ENCODE peak calls at places on chromosome 22, in nine cellular contexts. C is cardiac fibroblast; J is heart left ventricle; Q is bronchial epithelial cell; A is H7; Y is lower leg skin; O is CD8-positive, alpha-beta memory T cell; V is fibroblast of villous mesenchyme; R is NB4. T is an unnamed sample.

GRCh38 chr22:40680819-40681183 is 1.5 kb downstream of the MCHR1 start:
- DNase-seq in C (no peak), J (no peak), Q (no peak), A (no peak), Y (no peak), O (no peak), V (no peak), R (no peak), T (no peak)

GRCh38 chr22:42685941-42686666 is 34.6 kb downstream of the A4GALT start:
- DNase-seq in C (no peak), J (peak), Q (no peak), A (peak), Y (no peak), O (no peak), V (peak), R (no peak), T (no peak)

GRCh38 chr22:34943830-34944229 is 122.1 kb upstream of the ISX start:
- DNase-seq in C (no peak), J (no peak), Q (no peak), A (no peak), Y (no peak), O (no peak), V (no peak), R (peak), T (no peak)

GRCh38 chr22:35363571-35364086 is 17.3 kb upstream of the HMOX1 start:
- DNase-seq in C (no peak), J (no peak), Q (no peak), A (no peak), Y (no peak), O (no peak), V (no peak), R (no peak), T (no peak)

GRCh38 chr22:20156042-20156389 is 5.2 kb upstream of the CCDC188 start:
- DNase-seq in C (no peak), J (no peak), Q (no peak), A (no peak), Y (no peak), O (no peak), V (no peak), R (no peak), T (no peak)

GRCh38 chr22:39725351-39726035 is 154.9 kb downstream of the CACNA1I start:
- DNase-seq in C (no peak), J (no peak), Q (no peak), A (no peak), Y (peak), O (no peak), V (no peak), R (no peak), T (no peak)

GRCh38 chr22:26981520-26981919 is 324.1 kb downstream of the MIAT start:
- DNase-seq in C (no peak), J (no peak), Q (no peak), A (no peak), Y (no peak), O (no peak), V (no peak), R (no peak), T (peak)

GRCh38 chr22:28998681-28999080 is 63.0 kb downstream of the C22orf31 start:
- DNase-seq in C (no peak), J (no peak), Q (no peak), A (no peak), Y (no peak), O (no peak), V (no peak), R (no peak), T (no peak)

GRCh38 chr22:42964994-42965699 is 49.8 kb downstream of the PACSIN2 start:
- DNase-seq in C (no peak), J (no peak), Q (no peak), A (peak), Y (no peak), O (no peak), V (no peak), R (no peak), T (peak)

GRCh38 chr22:27504854-27505253 is 296.7 kb downstream of the MN1 start:
- DNase-seq in C (no peak), J (peak), Q (no peak), A (no peak), Y (no peak), O (no peak), V (no peak), R (no peak), T (no peak)

GRCh38 chr22:40714514-40714966 is 35.3 kb downstream of the MCHR1 start:
- DNase-seq in C (peak), J (no peak), Q (peak), A (peak), Y (no peak), O (no peak), V (no peak), R (no peak), T (peak)

GRCh38 chr22:43998865-43999264 is 25.2 kb upstream of the PARVB start:
- DNase-seq in C (no peak), J (no peak), Q (no peak), A (no peak), Y (no peak), O (no peak), V (no peak), R (no peak), T (no peak)

GRCh38 chr22:43996981-43997265 is 27.2 kb upstream of the PARVB start:
- DNase-seq in C (no peak), J (no peak), Q (no peak), A (peak), Y (no peak), O (no peak), V (no peak), R (no peak), T (no peak)

GRCh38 chr22:44000123-44000522 is 24.0 kb upstream of the PARVB start:
- DNase-seq in C (no peak), J (no peak), Q (no peak), A (no peak), Y (no peak), O (no peak), V (no peak), R (no peak), T (no peak)

GRCh38 chr22:44002324-44002723 is 21.8 kb upstream of the PARVB start:
- DNase-seq in C (no peak), J (no peak), Q (no peak), A (no peak), Y (no peak), O (no peak), V (no peak), R (no peak), T (no peak)

DNA sequence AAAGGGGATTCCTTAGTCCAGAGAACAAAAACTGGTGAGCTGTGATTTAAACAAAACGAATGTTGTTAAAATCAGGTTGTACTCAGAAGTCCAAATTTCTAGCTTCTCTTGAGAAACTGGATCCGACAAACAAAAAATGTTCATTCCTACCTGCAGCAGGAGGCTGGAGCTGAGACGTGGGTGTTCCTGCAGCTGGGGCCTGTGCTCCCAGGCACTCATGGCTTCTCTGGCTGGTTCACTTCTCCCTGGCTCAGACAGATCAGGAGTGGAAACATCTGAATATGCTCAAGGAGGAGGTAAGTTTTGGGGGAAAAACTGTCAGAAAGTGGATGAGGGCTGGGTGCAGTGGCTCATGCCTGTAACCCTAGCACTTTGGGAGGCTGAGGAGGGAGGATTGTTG is 24.7 kb upstream of the PARVB start:
- DNase-seq in C (no peak), J (no peak), Q (no peak), A (no peak), Y (no peak), O (no peak), V (no peak), R (no peak), T (no peak)
- H3K4me3 ChIP-seq in C (no peak), J (peak), Q (no peak), A (no peak), Y (no peak), O (no peak), V (no peak), R (no peak), T (no peak)

DNA sequence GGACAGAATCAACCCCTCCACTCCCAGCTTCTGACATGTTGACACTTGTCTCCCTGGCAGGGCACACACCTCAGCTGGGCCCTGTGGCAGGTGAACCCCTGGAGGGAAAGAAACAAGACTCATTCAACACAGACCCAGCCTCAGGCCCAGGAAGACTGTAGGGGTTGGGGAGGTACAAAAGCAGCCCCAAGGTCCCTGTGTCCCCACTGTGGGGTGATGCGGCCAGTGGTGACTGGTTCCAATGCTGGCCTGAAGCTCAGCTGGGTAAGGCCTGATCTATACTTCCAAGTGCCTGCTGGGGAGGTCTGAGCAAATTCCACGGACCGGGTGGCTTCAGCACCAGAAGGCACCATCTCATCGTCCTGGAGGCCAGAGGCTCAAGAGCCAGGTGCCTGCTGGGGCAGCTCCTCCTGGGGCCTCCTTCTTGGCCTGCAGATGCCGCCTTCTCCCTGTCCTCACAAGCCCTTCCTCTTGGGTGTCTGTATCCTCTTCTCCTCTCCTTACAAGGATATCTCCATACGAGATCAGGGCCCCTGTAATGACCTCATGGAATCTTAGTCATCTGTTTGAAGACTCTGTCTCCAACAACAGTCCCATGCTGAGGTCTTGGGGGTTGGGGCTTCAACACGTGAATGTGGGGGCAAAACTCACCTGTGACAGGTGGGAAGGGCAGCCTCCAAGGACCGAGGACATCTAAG is 1492.1 kb downstream of the BRD1 start:
- DNase-seq in C (no peak), J (no peak), Q (no peak), A (peak), Y (no peak), O (no peak), V (no peak), R (no peak), T (peak)
- H3K4me3 ChIP-seq in C (no peak), J (no peak), Q (no peak), A (no peak), Y (no peak), O (no peak), V (no peak), R (no peak), T (no peak)

GRCh38 chr22:38469306-38469781 is 1.4 kb downstream of the KDELR3 start:
- DNase-seq in C (no peak), J (peak), Q (no peak), A (no peak), Y (peak), O (no peak), V (no peak), R (no peak), T (no peak)
- H3K4me3 ChIP-seq in C (peak), J (no peak), Q (no peak), A (no peak), Y (no peak), O (no peak), V (peak), R (no peak), T (peak)

GRCh38 chr22:49655168-49655812 is 172.4 kb downstream of the BRD1 start:
- DNase-seq in C (no peak), J (peak), Q (no peak), A (no peak), Y (no peak), O (no peak), V (no peak), R (peak), T (no peak)
- H3K4me3 ChIP-seq in C (no peak), J (no peak), Q (no peak), A (no peak), Y (no peak), O (no peak), V (no peak), R (no peak), T (no peak)

DNA sequence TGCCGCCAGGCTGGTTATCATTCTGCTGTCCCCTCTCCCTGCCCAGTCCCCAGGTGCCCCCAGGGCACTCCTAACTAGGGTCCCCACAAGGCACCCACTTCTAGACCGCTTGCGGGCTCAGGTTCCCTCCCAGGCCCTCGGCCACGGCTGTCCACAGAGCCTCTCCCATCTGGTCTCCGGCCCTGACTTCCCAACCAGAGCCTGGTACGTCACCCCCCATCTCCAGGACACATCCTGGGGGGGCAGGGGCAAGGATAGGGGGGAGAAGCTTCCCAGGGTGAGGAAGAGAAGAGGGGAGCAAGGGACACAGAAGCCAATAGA is 464 bp downstream of the SSTR3 start:
- DNase-seq in C (no peak), J (no peak), Q (no peak), A (no peak), Y (no peak), O (no peak), V (no peak), R (no peak), T (no peak)
- H3K4me3 ChIP-seq in C (no peak), J (no peak), Q (no peak), A (no peak), Y (no peak), O (no peak), V (no peak), R (no peak), T (no peak)

GRCh38 chr22:37228106-37229011 is 15.7 kb downstream of the RAC2 start:
- DNase-seq in C (no peak), J (peak), Q (peak), A (no peak), Y (no peak), O (peak), V (peak), R (no peak), T (peak)

GRCh38 chr22:37230673-37231405 is 13.2 kb downstream of the RAC2 start:
- DNase-seq in C (no peak), J (no peak), Q (no peak), A (peak), Y (no peak), O (peak), V (no peak), R (no peak), T (no peak)

GRCh38 chr22:37229012-37229804 is 14.9 kb downstream of the RAC2 start:
- DNase-seq in C (peak), J (no peak), Q (peak), A (peak), Y (no peak), O (peak), V (peak), R (peak), T (peak)

GRCh38 chr22:37231406-37232139 is 12.5 kb downstream of the RAC2 start:
- DNase-seq in C (no peak), J (no peak), Q (no peak), A (peak), Y (no peak), O (peak), V (no peak), R (no peak), T (no peak)

GRCh38 chr22:37229805-37230672 is 14.0 kb downstream of the RAC2 start:
- DNase-seq in C (peak), J (peak), Q (peak), A (peak), Y (peak), O (peak), V (peak), R (peak), T (peak)
- H3K4me3 ChIP-seq in C (no peak), J (no peak), Q (no peak), A (no peak), Y (no peak), O (peak), V (no peak), R (no peak), T (no peak)

DNA sequence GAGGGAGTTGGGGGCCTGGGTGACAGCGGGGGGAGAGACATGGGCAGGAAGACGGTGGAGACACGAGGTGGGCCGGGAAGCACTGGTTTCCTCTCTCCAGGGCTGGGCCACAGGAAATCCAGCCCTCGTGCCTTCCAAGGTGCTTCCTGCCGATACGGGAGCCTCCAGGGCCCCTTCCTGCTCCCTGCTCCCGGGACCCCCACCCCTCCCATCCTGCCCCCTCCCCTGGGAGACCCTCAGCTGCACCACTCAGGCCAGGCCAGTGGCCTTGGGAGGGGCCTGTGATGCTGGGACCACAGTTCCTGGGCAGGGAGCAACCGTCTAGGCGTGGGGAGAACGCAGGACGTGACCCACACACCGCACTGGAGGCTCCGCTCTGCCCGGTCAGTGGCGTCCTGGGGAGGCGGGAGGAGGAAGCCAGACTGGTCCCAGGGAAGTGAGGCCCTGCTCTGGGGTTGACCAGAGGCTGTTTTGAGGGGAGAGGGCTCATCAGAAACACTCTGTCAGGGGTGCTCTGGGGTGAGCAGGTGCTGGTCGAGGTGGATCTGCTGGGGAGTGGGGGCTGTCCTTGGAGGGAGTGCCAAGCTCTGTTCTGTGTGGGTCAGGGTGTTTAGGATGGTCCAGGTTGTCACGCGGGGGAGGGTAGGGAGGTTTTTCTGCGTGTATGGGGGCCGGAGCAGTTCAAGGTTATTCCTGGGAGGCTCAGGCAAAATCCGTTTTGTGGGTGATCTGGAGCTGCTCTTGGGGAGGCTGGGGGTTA is at the start of gene SHANK3:
- DNase-seq in C (no peak), J (peak), Q (no peak), A (peak), Y (no peak), O (no peak), V (no peak), R (no peak), T (no peak)
- H3K4me3 ChIP-seq in C (peak), J (peak), Q (peak), A (peak), Y (no peak), O (no peak), V (no peak), R (no peak), T (peak)

GRCh38 chr22:46263208-46263575 is at the start of gene PKDREJ:
- DNase-seq in C (no peak), J (no peak), Q (no peak), A (no peak), Y (no peak), O (no peak), V (no peak), R (no peak), T (no peak)
- H3K4me3 ChIP-seq in C (no peak), J (peak), Q (peak), A (peak), Y (no peak), O (no peak), V (no peak), R (no peak), T (no peak)

GRCh38 chr22:44496844-44497217 is 1.2 kb downstream of the RTL6 start:
- DNase-seq in C (no peak), J (no peak), Q (no peak), A (no peak), Y (peak), O (no peak), V (no peak), R (no peak), T (no peak)
- H3K4me3 ChIP-seq in C (peak), J (peak), Q (no peak), A (no peak), Y (no peak), O (no peak), V (peak), R (no peak), T (peak)